ENCODE peak calls at places on chromosomes 13 and 19, in eight cellular contexts. C is aorta, I is astrocyte, D is transverse colon, G is iPS DF 6.9, P is tibial artery, F is thyroid gland, B is Peyer's patch. E is an unnamed sample.
A peak's percentile ranks its signal among the peaks of the same experiment; 100 is the strongest.

GRCh38 chr13:73820688-73821087 is 313.5 kb downstream of the KLF12 start:
- DNase-seq in I (no peak), P (no peak), F (no peak), D (no peak), C (no peak), B (no peak), G (no peak), E (no peak)

GRCh38 chr19:29842471-29843179 is 30.8 kb downstream of the CCNE1 start:
- DNase-seq in D (no peak), F (no peak), I (no peak), G (no peak), C (no peak), P (no peak), B (no peak), E (no peak)

GRCh38 chr19:52651956-52652355 is 13.8 kb upstream of the ZNF83 start:
- DNase-seq in F (no peak), G (no peak), P (no peak), D (no peak), I (no peak), C (no peak), B (no peak), E (no peak)

GRCh38 chr13:67967031-67967430 is 736.9 kb upstream of the PCDH9 start:
- DNase-seq in I (peak; percentile 41), B (no peak), D (no peak), P (no peak), C (no peak), G (no peak), F (no peak), E (no peak)

GRCh38 chr13:99312493-99312883 is 5.3 kb upstream of the GPR183 start:
- DNase-seq in B (peak; percentile 77), I (peak; percentile 94), F (peak; percentile 88), C (peak; percentile 88), P (peak; percentile 82), D (peak; percentile 45), G (no peak), E (no peak)

GRCh38 chr19:3369337-3370213 is 3.2 kb downstream of the NFIC start:
- DNase-seq in I (no peak), B (no peak), C (peak; percentile 80), D (peak; percentile 63), F (peak; percentile 80), G (no peak), P (peak; percentile 92), E (peak; percentile 47)

GRCh38 chr13:77000475-77000874 is 8.6 kb downstream of the CLN5 start:
- DNase-seq in F (no peak), D (no peak), P (no peak), G (no peak), C (no peak), B (no peak), I (no peak), E (no peak)

GRCh38 chr13:93146584-93147292 is 79.9 kb upstream of the GPC6 start:
- DNase-seq in C (no peak), P (no peak), G (no peak), B (no peak), F (no peak), D (no peak), I (peak; percentile 96), E (no peak)

GRCh38 chr13:76808927-76809326 is 77.3 kb downstream of the KCTD12 start:
- DNase-seq in F (no peak), G (no peak), D (no peak), C (no peak), B (no peak), P (no peak), I (no peak), E (no peak)

GRCh38 chr13:52651880-52652169 is 811 bp upstream of the SUGT1 start:
- DNase-seq in C (no peak), G (no peak), B (no peak), F (no peak), P (no peak), D (no peak), I (no peak), E (no peak)

GRCh38 chr13:30638301-30638700 is 20.6 kb downstream of the USPL1 start:
- DNase-seq in G (no peak), F (no peak), B (no peak), D (no peak), C (no peak), P (no peak), I (no peak), E (no peak)

GRCh38 chr13:34913040-34913439 is 29.0 kb upstream of the NBEA start:
- DNase-seq in G (no peak), D (no peak), B (no peak), P (no peak), F (no peak), I (no peak), C (no peak), E (no peak)

GRCh38 chr19:6427131-6427530 is 2.5 kb upstream of the KHSRP start:
- DNase-seq in I (no peak), B (no peak), D (no peak), G (no peak), P (no peak), F (no peak), C (no peak), E (no peak)

GRCh38 chr19:33510728-33511255 is 10.8 kb downstream of the PEPD start:
- DNase-seq in D (no peak), I (no peak), C (no peak), G (no peak), F (no peak), P (no peak), B (no peak), E (no peak)

GRCh38 chr13:92317066-92317465 is 909.5 kb upstream of the GPC6 start:
- DNase-seq in C (no peak), D (no peak), F (no peak), I (peak; percentile 79), G (no peak), P (no peak), B (no peak), E (no peak)

GRCh38 chr19:7868326-7868670 is 5.9 kb downstream of the PRR36 start:
- DNase-seq in I (no peak), F (no peak), C (no peak), G (no peak), D (no peak), P (no peak), B (peak; percentile 57), E (no peak)

GRCh38 chr19:1717200-1717969 is 35.9 kb upstream of the ONECUT3 start:
- DNase-seq in P (no peak), F (no peak), C (no peak), D (no peak), B (no peak), G (no peak), I (no peak), E (no peak)

GRCh38 chr19:23772668-23773063 is 14.0 kb upstream of the ZNF681 start:
- DNase-seq in C (no peak), P (no peak), I (no peak), F (no peak), D (no peak), G (no peak), B (no peak), E (no peak)

GRCh38 chr13:81670048-81670447 is 1329.1 kb upstream of the SPRY2 start:
- DNase-seq in I (no peak), F (no peak), C (no peak), B (no peak), D (no peak), G (no peak), P (no peak), E (no peak)

DNA sequence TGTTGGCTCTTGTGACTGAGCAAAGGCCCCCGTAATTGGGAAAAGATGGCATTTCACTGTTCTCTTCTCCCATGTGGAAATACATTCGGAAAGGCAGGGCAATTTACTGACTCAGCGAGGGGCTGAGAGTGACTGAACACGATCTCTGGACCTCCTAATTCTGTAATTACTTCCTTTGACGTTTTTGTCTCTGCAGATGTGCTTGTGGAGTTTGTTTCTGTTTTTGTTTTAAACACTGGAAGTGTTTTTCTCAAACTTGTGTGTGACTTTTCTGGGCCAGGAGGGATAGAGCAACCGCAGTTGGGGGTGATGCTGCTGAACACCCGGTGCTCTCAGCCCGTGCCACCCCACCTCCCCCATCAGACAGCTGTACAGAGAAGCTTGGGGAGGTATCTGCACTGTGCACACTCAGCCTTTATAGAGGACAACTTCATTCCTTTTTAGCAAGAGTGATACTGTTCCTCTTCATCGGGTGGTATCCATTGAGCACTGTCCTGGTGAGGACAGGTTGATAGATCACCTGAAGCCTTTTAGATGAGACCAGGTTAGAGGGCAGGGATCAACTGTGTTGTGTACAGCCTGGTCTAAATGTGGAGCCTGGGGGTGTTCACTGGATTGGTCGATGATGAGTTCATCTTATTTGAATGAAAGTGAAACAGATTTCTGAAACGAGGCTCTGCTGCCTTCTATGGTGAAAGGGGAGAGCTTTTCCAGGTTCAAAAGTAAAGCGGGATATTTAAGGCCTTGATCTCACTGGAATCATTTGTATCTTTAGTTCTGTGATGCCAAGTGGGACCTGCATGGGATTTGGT is 117.4 kb downstream of the ESD start:
- DNase-seq in I (no peak), B (peak; percentile 62), P (no peak), F (no peak), G (no peak), D (peak; percentile 42), C (no peak), E (no peak)
- H3K4me3 ChIP-seq in I (no peak overlapping the region), B (peak overlapping the region; percentile 26), P (peak overlapping the region; percentile 45), F (no peak overlapping the region), G (no peak overlapping the region), D (peak overlapping the region; percentile 31), C (peak overlapping the region; percentile 29), E (no peak overlapping the region)

GRCh38 chr19:13411899-13412298 is 94.4 kb downstream of the CACNA1A start:
- DNase-seq in B (no peak), D (no peak), C (no peak), P (no peak), F (no peak), G (no peak), I (no peak), E (no peak)

GRCh38 chr19:13408889-13409518 is 97.3 kb downstream of the CACNA1A start:
- DNase-seq in P (no peak), G (no peak), C (no peak), D (no peak), I (no peak), B (no peak), F (no peak), E (no peak)

DNA sequence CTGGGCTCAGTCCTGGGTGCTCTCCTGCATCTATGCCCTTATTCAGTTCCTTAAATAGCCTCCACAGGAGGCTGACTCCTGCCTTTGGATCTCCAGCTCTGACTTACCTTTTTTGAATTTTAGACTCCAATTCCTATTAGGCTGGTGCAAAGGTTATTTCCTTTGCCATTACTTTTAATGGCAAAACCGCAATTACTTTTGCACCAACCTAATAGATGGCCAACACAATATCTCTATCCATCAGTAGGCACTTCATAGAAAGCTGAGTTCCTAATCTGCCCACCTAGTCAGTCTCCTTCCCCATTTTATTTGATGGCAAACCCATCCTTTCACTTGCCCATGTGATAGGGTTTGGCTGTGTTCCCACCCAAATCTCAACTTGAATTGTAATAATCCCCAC is 95.3 kb downstream of the CACNA1A start:
- DNase-seq in I (no peak), D (no peak), F (no peak), P (no peak), C (no peak), B (no peak), G (no peak), E (no peak)
- H3K36me3 ChIP-seq in I (no peaks in the 10 kb centered on the region), D (no peaks in the 10 kb centered on the region), F (no peaks in the 10 kb centered on the region), P (no peaks in the 10 kb centered on the region), C (no peaks in the 10 kb centered on the region), B (no peaks in the 10 kb centered on the region), G (no peaks in the 10 kb centered on the region), E (no peaks in the 10 kb centered on the region)

GRCh38 chr19:43412441-43412840 is 2.2 kb upstream of the TEX101 start:
- DNase-seq in C (no peak), G (no peak), P (no peak), D (no peak), I (no peak), F (no peak), B (no peak), E (no peak)
- H3K4me3 ChIP-seq in C (no peak overlapping the region), G (no peak overlapping the region), P (no peak overlapping the region), D (no peak overlapping the region), I (no peak overlapping the region), F (no peak overlapping the region), B (no peak overlapping the region), E (no peak overlapping the region)

GRCh38 chr19:54147676-54148075 is 10.1 kb downstream of the CNOT3 start:
- DNase-seq in C (no peak), F (no peak), G (no peak), I (no peak), B (no peak), P (no peak), D (no peak), E (no peak)
- H3K36me3 ChIP-seq in C (no peaks in the 10 kb centered on the region), F (peaks cover 94% of the 10 kb centered on the region), G (peaks cover 83% of the 10 kb centered on the region), I (peaks cover 47% of the 10 kb centered on the region), B (peaks cover 100% of the 10 kb centered on the region), P (peaks cover 100% of the 10 kb centered on the region), D (peaks cover 5% of the 10 kb centered on the region), E (peaks cover 46% of the 10 kb centered on the region)